ENCODE peak calls at places on chromosomes 4 and X, in five cellular contexts. One of them, this sample, is unnamed.

GRCh38 chrX:34918856-34919255 is 23.7 kb upstream of the FAM47B start:
- DNase-seq in A549: peak
- DNase-seq in prostate gland: peak
- DNase-seq in uterus: no peak
- DNase-seq in transverse colon: no peak
- DNase-seq in this sample: no peak

GRCh38 chrX:154444001-154444754 is at the start of gene FAM50A:
- DNase-seq in A549: peak
- DNase-seq in prostate gland: peak
- DNase-seq in uterus: peak
- DNase-seq in transverse colon: peak
- DNase-seq in this sample: peak

GRCh38 chrX:77527233-77528001 is 80.2 kb downstream of the FGF16 start:
- DNase-seq in A549: no peak
- DNase-seq in prostate gland: no peak
- DNase-seq in uterus: peak
- DNase-seq in transverse colon: no peak
- DNase-seq in this sample: no peak

GRCh38 chr4:89482248-89482647 is 174.6 kb upstream of the GPRIN3 start:
- DNase-seq in A549: peak
- DNase-seq in prostate gland: no peak
- DNase-seq in uterus: no peak
- DNase-seq in transverse colon: no peak
- DNase-seq in this sample: no peak

GRCh38 chr4:23614284-23614892 is 275.5 kb downstream of the PPARGC1A start:
- DNase-seq in A549: peak
- DNase-seq in prostate gland: no peak
- DNase-seq in uterus: no peak
- DNase-seq in transverse colon: no peak
- DNase-seq in this sample: no peak

GRCh38 chrX:21966866-21967265 is 26.4 kb downstream of the SMS start:
- DNase-seq in A549: no peak
- DNase-seq in prostate gland: no peak
- DNase-seq in uterus: no peak
- DNase-seq in transverse colon: no peak
- DNase-seq in this sample: no peak

GRCh38 chr4:4395849-4396627 is 9.1 kb downstream of the NSG1 start:
- DNase-seq in A549: no peak
- DNase-seq in prostate gland: no peak
- DNase-seq in uterus: no peak
- DNase-seq in transverse colon: no peak
- DNase-seq in this sample: no peak

GRCh38 chr4:79292008-79292407 is 33.9 kb downstream of the NAA11 start:
- DNase-seq in A549: no peak
- DNase-seq in prostate gland: no peak
- DNase-seq in uterus: no peak
- DNase-seq in transverse colon: no peak
- DNase-seq in this sample: no peak

GRCh38 chrX:20197641-20198210 is 56.1 kb upstream of the EIF1AX start:
- DNase-seq in A549: no peak
- DNase-seq in prostate gland: no peak
- DNase-seq in uterus: no peak
- DNase-seq in transverse colon: no peak
- DNase-seq in this sample: no peak

DNA sequence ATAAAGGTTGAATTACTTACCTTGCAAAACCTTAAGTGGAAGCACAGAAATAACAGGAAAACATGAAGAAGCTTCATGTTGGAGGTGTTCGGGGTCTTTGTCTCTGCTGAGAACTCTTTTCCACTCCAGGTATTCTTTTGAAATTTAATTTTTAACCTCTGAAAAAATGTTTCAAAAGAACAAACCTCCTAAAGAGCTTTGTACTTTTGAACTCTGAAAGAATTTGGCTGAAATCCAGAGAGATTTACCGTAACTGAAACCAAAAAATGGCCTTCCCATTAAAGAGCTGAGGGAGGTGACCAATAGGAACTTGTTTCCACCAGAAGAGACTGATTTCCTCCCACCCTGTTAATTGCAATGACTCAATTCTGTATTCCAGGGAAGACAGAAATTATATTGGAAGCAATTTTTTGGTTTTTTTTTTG is at the start of gene CFI:
- DNase-seq in A549: no peak
- DNase-seq in prostate gland: no peak
- DNase-seq in uterus: no peak
- DNase-seq in transverse colon: no peak
- DNase-seq in this sample: no peak
- TF ChIP-seq POLR2A in A549: no peak
- TF ChIP-seq POLR2A in prostate gland: no peak
- TF ChIP-seq POLR2A in uterus: no peak
- TF ChIP-seq POLR2A in transverse colon: no peak
- TF ChIP-seq POLR2A in this sample: no peak

DNA sequence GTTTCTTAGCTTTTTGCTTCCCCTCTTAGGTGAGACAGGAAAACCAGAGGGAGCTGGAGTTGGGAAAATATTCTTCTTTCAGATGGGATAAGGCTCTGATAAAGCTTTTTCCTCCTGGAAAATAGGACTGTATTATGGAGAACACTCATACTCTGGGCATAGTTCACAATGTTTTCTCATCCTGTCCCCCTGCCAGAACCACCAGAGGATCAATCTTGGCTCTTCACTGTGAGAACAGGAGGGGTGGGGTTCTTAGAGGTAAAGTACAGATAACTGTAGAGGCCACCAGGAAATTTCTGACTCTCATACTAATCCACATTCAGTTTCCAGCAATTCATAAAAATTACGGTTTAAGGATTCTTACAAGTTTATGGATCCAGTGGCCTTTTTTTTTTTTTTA is 661.8 kb upstream of the MAGEB2 start:
- DNase-seq in A549: no peak
- DNase-seq in prostate gland: no peak
- DNase-seq in uterus: no peak
- DNase-seq in transverse colon: no peak
- DNase-seq in this sample: no peak
- TF ChIP-seq CTCF in A549: no peak
- TF ChIP-seq CTCF in prostate gland: no peak
- TF ChIP-seq CTCF in uterus: no peak
- TF ChIP-seq CTCF in transverse colon: no peak
- TF ChIP-seq CTCF in this sample: no peak

GRCh38 chrX:120236676-120237460 is 13.7 kb upstream of the ZBTB33 start:
- DNase-seq in A549: no peak
- DNase-seq in prostate gland: no peak
- DNase-seq in uterus: no peak
- DNase-seq in transverse colon: no peak
- DNase-seq in this sample: no peak
- H3K4me3 ChIP-seq in A549: no peak
- H3K4me3 ChIP-seq in prostate gland: no peak
- H3K4me3 ChIP-seq in uterus: no peak
- H3K4me3 ChIP-seq in transverse colon: no peak
- H3K4me3 ChIP-seq in this sample: no peak

GRCh38 chrX:51743179-51743957 is at the start of gene GSPT2:
- DNase-seq in A549: peak
- DNase-seq in prostate gland: peak
- DNase-seq in uterus: peak
- DNase-seq in transverse colon: peak
- DNase-seq in this sample: peak
- TF ChIP-seq POLR2A in A549: peak
- TF ChIP-seq POLR2A in prostate gland: no peak
- TF ChIP-seq POLR2A in uterus: no peak
- TF ChIP-seq POLR2A in transverse colon: peak
- TF ChIP-seq POLR2A in this sample: no peak

GRCh38 chrX:108134724-108135123 is 43.1 kb downstream of the ATG4A start:
- DNase-seq in A549: no peak
- DNase-seq in prostate gland: no peak
- DNase-seq in uterus: no peak
- DNase-seq in transverse colon: no peak
- DNase-seq in this sample: no peak
- TF ChIP-seq CTCF in A549: no peak
- TF ChIP-seq CTCF in prostate gland: no peak
- TF ChIP-seq CTCF in uterus: no peak
- TF ChIP-seq CTCF in transverse colon: no peak
- TF ChIP-seq CTCF in this sample: no peak

DNA sequence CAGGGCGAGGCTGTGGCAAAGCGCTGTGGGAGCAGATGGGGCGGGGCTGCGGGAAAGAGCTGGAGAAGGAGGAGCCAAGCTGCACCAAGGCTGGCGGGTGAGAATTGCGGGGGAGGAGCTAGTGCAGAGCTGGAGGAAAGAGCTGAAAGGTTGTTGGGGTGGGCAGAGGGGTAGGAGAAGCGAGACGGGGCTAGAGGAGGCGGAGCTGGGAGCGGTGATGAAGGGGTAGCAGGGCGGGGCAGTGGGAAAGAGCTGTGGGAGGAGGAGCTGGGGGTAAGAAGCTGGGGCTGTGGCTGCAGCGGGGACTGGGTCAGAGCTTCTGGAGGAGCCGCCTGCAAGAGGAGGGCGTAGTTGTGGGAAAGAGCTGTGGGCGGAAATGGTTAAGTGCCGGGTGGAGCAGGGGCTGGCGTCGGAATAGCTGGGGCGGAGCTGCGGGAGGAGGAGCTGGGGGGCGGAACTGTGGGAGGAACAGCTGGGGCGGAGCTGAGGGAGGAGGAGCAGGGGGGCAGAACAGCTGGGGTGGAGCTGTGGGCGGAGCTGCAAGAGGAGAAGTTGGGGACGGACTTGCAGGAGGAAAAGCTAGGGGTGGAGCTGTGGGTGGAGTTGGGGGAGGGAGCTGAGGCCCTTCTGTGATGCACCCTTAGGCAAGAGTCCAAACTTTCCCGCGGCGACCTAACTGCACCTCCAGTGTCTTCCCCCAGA is 1.9 kb upstream of the EOLA2 start:
- DNase-seq in A549: peak
- DNase-seq in prostate gland: peak
- DNase-seq in uterus: peak
- DNase-seq in transverse colon: peak
- DNase-seq in this sample: peak
- H3K4me3 ChIP-seq in A549: peak
- H3K4me3 ChIP-seq in prostate gland: peak
- H3K4me3 ChIP-seq in uterus: peak
- H3K4me3 ChIP-seq in transverse colon: peak
- H3K4me3 ChIP-seq in this sample: peak

GRCh38 chrX:40647307-40648197 is at the start of gene CXorf38:
- DNase-seq in A549: peak
- DNase-seq in prostate gland: peak
- DNase-seq in uterus: peak
- DNase-seq in transverse colon: peak
- DNase-seq in this sample: peak
- TF ChIP-seq POLR2A in A549: peak
- TF ChIP-seq POLR2A in prostate gland: peak
- TF ChIP-seq POLR2A in uterus: peak
- TF ChIP-seq POLR2A in transverse colon: peak
- TF ChIP-seq POLR2A in this sample: no peak

GRCh38 chrX:131734621-131735020 is 190.7 kb downstream of the OR13H1 start:
- DNase-seq in A549: no peak
- DNase-seq in prostate gland: no peak
- DNase-seq in uterus: peak
- DNase-seq in transverse colon: peak
- DNase-seq in this sample: no peak
- TF ChIP-seq CTCF in A549: no peak
- TF ChIP-seq CTCF in prostate gland: no peak
- TF ChIP-seq CTCF in uterus: peak
- TF ChIP-seq CTCF in transverse colon: no peak
- TF ChIP-seq CTCF in this sample: no peak

This sample was measured in lower leg skin.